ENCODE peak calls at places on chromosomes 7 and 10, in eight cellular contexts. X, D, H, N, V, U, M and R are unnamed samples.

GRCh38 chr7:38685851-38686250 is 54.7 kb upstream of the AMPH start:
- DNase-seq in X (no peak), D (no peak), H (no peak), N (no peak), V (no peak), U (no peak), M (no peak), R (no peak)

GRCh38 chr7:106484562-106484961 is 176.4 kb downstream of the CCDC71L start:
- DNase-seq in X (no peak), D (peak), H (no peak), N (no peak), V (no peak), U (no peak), M (peak), R (no peak)

GRCh38 chr7:16891338-16891737 is 9.6 kb upstream of the AGR3 start:
- DNase-seq in X (no peak), D (no peak), H (peak), N (peak), V (peak), U (no peak), M (no peak), R (no peak)

GRCh38 chr10:125316436-125316835 is 156.1 kb upstream of the CTBP2 start:
- DNase-seq in X (no peak), D (no peak), H (no peak), N (no peak), V (no peak), U (no peak), M (no peak), R (no peak)

GRCh38 chr7:67019562-67020390 is 23.1 kb downstream of the TYW1 start:
- DNase-seq in X (no peak), D (peak), H (peak), N (no peak), V (no peak), U (no peak), M (no peak), R (no peak)

GRCh38 chr7:133253522-133253882 is 624 bp downstream of the EXOC4 start:
- DNase-seq in X (no peak), D (no peak), H (no peak), N (no peak), V (peak), U (peak), M (no peak), R (no peak)

GRCh38 chr10:71229726-71230655 is 17.6 kb downstream of the UNC5B start:
- DNase-seq in X (no peak), D (no peak), H (no peak), N (no peak), V (no peak), U (no peak), M (no peak), R (no peak)

GRCh38 chr7:21086688-21087087 is 300.0 kb upstream of the SP8 start:
- DNase-seq in X (no peak), D (peak), H (peak), N (no peak), V (no peak), U (no peak), M (no peak), R (peak)

GRCh38 chr7:127816354-127817190 is 164.6 kb downstream of the SND1 start:
- DNase-seq in X (no peak), D (peak), H (no peak), N (no peak), V (no peak), U (no peak), M (no peak), R (no peak)

GRCh38 chr7:116577320-116577871 is 52.6 kb downstream of the CAV1 start:
- DNase-seq in X (no peak), D (no peak), H (no peak), N (no peak), V (no peak), U (peak), M (no peak), R (no peak)

GRCh38 chr7:117715784-117716445 is 157.3 kb downstream of the CTTNBP2 start:
- DNase-seq in X (no peak), D (peak), H (peak), N (peak), V (peak), U (no peak), M (no peak), R (no peak)

GRCh38 chr7:98420966-98421612 is 20.2 kb upstream of the BAIAP2L1 start:
- DNase-seq in X (no peak), D (peak), H (peak), N (no peak), V (peak), U (peak), M (no peak), R (peak)

GRCh38 chr7:98997836-98998235 is 119.5 kb downstream of the TRRAP start:
- DNase-seq in X (no peak), D (no peak), H (no peak), N (no peak), V (no peak), U (no peak), M (no peak), R (no peak)

GRCh38 chr7:152733286-152733934 is 26.1 kb upstream of the ACTR3B start:
- DNase-seq in X (no peak), D (no peak), H (no peak), N (no peak), V (no peak), U (no peak), M (peak), R (no peak)

GRCh38 chr10:110407301-110408170 is 90.2 kb upstream of the DUSP5 start:
- DNase-seq in X (no peak), D (peak), H (no peak), N (peak), V (no peak), U (no peak), M (no peak), R (no peak)

GRCh38 chr7:28169166-28169713 is 11.4 kb downstream of the JAZF1 start:
- DNase-seq in X (no peak), D (no peak), H (peak), N (no peak), V (no peak), U (no peak), M (no peak), R (no peak)

GRCh38 chr10:35668865-35669650 is 27.0 kb upstream of the FZD8 start:
- DNase-seq in X (no peak), D (no peak), H (no peak), N (no peak), V (no peak), U (no peak), M (no peak), R (no peak)

GRCh38 chr10:3131098-3131497 is 41.5 kb downstream of the PITRM1 start:
- DNase-seq in X (no peak), D (peak), H (peak), N (no peak), V (no peak), U (no peak), M (no peak), R (no peak)

GRCh38 chr7:36192050-36192824 is 39.2 kb downstream of the EEPD1 start:
- DNase-seq in X (no peak), D (no peak), H (peak), N (no peak), V (no peak), U (no peak), M (no peak), R (no peak)

GRCh38 chr10:60573342-60573741 is 183.7 kb upstream of the ANK3 start:
- DNase-seq in X (peak), D (peak), H (no peak), N (no peak), V (peak), U (peak), M (no peak), R (no peak)

GRCh38 chr7:95472521-95473160 is 13.1 kb upstream of the ASB4 start:
- DNase-seq in X (no peak), D (peak), H (peak), N (peak), V (no peak), U (no peak), M (no peak), R (no peak)

GRCh38 chr10:7408494-7409044 is 2.3 kb downstream of the SFMBT2 start:
- DNase-seq in X (peak), D (no peak), H (no peak), N (no peak), V (peak), U (no peak), M (no peak), R (no peak)

GRCh38 chr7:123023126-123023525 is 27.6 kb upstream of the TAS2R16 start:
- DNase-seq in X (no peak), D (no peak), H (no peak), N (peak), V (no peak), U (no peak), M (no peak), R (no peak)

GRCh38 chr10:48545462-48546145 is 59.3 kb downstream of the ARHGAP22 start:
- DNase-seq in X (no peak), D (no peak), H (no peak), N (no peak), V (no peak), U (no peak), M (no peak), R (no peak)

GRCh38 chr10:124231188-124232135 is 138.1 kb upstream of the CHST15 start:
- DNase-seq in X (no peak), D (no peak), H (no peak), N (no peak), V (peak), U (peak), M (no peak), R (no peak)

GRCh38 chr10:112213836-112214235 is 30.3 kb upstream of the GPAM start:
- DNase-seq in X (no peak), D (no peak), H (peak), N (no peak), V (no peak), U (no peak), M (no peak), R (no peak)

GRCh38 chr10:4687397-4687796 is 138.6 kb upstream of the AKR1E2 start:
- DNase-seq in X (no peak), D (no peak), H (no peak), N (no peak), V (no peak), U (no peak), M (no peak), R (no peak)

GRCh38 chr7:41711283-41712064 is 8.6 kb upstream of the INHBA start:
- DNase-seq in X (no peak), D (no peak), H (peak), N (no peak), V (no peak), U (no peak), M (no peak), R (no peak)